ENCODE peak calls at places on chromosomes 12 and 14, in eight cellular contexts. D is AG04449; N is activated CD8-positive, alpha-beta T cell treated with anti-CD3 and anti-CD28 coated beads for 36 hours; A is ovary; Q is heart right ventricle; U is tibial nerve; P is lung; B is endothelial cell. M is an unnamed sample.

GRCh38 chr14:79580908-79581307 is 630.4 kb downstream of the DIO2 start:
- DNase-seq in P (no peak), A (no peak), D (no peak), B (no peak), N (no peak), U (no peak), Q (no peak), M (no peak)

GRCh38 chr14:103031956-103032355 is 25.4 kb downstream of the CDC42BPB start:
- DNase-seq in B (peak; percentile 29), P (no peak), Q (no peak), A (no peak), U (no peak), D (no peak), N (no peak), M (no peak)

GRCh38 chr14:69069020-69069421 is 83.9 kb downstream of the DCAF5 start:
- DNase-seq in P (no peak), B (no peak), A (no peak), N (no peak), U (no peak), D (no peak), Q (no peak), M (no peak)

GRCh38 chr12:121713257-121714155 is 954 bp downstream of the TMEM120B start:
- DNase-seq in A (peak; percentile 59), P (no peak), N (peak; percentile 11), B (no peak), D (no peak), Q (peak; percentile 19), U (peak; percentile 26), M (peak; percentile 31)

GRCh38 chr12:14211829-14212455 is 153.5 kb upstream of the ATF7IP start:
- DNase-seq in Q (no peak), N (no peak), A (no peak), D (no peak), U (no peak), P (no peak), B (no peak), M (no peak)

GRCh38 chr14:96501746-96502620 is at the start of gene PAPOLA:
- DNase-seq in A (peak; percentile 93), B (peak; percentile 92), Q (peak; percentile 93), N (peak; percentile 96), D (peak; percentile 56), U (peak; percentile 86), P (peak; percentile 95), M (peak; percentile 98)

GRCh38 chr14:24145700-24146621 is at the start of gene PSME2:
- DNase-seq in U (no peak), P (no peak), Q (no peak), A (no peak), N (peak; percentile 43), D (no peak), B (no peak), M (no peak)

GRCh38 chr14:71933026-71933587 is 878 bp downstream of the RGS6 start:
- DNase-seq in N (peak; percentile 8), U (no peak), P (no peak), D (no peak), Q (peak; percentile 10), B (peak; percentile 21), A (no peak), M (no peak)

GRCh38 chr12:95733156-95733825 is 57.3 kb downstream of the NTN4 start:
- DNase-seq in A (peak; percentile 32), P (no peak), Q (no peak), D (peak; percentile 71), U (no peak), N (no peak), B (no peak), M (no peak)

GRCh38 chr12:111367661-111368221 is 1.2 kb downstream of the PHETA1 start:
- DNase-seq in N (no peak), Q (no peak), A (no peak), U (no peak), D (no peak), P (no peak), B (peak; percentile 26), M (no peak)

GRCh38 chr12:131105736-131106356 is 152.1 kb downstream of the ADGRD1 start:
- DNase-seq in Q (no peak), U (peak; percentile 12), P (no peak), N (peak; percentile 89), D (no peak), B (no peak), A (no peak), M (no peak)

GRCh38 chr12:76274699-76275098 is 73.5 kb downstream of the BBS10 start:
- DNase-seq in Q (no peak), B (no peak), A (no peak), N (peak; percentile 66), D (no peak), U (no peak), P (no peak), M (no peak)

GRCh38 chr12:67650127-67650495 is 1.6 kb downstream of the DYRK2 start:
- DNase-seq in U (no peak), A (peak; percentile 23), D (no peak), N (no peak), P (no peak), B (no peak), Q (peak; percentile 59), M (no peak)

GRCh38 chr12:115070313-115070712 is 386.3 kb upstream of the TBX3 start:
- DNase-seq in Q (no peak), N (no peak), A (no peak), D (no peak), P (no peak), B (no peak), U (no peak), M (no peak)

GRCh38 chr12:31973818-31974217 is 14.6 kb downstream of the RESF1 start:
- DNase-seq in D (no peak), A (no peak), N (no peak), B (no peak), P (no peak), U (no peak), Q (no peak), M (no peak)

GRCh38 chr12:57861967-57862366 is 15.4 kb upstream of the CTDSP2 start:
- DNase-seq in D (no peak), B (no peak), P (no peak), U (no peak), A (no peak), Q (no peak), N (no peak), M (no peak)

GRCh38 chr12:57864811-57865751 is 18.6 kb upstream of the CTDSP2 start:
- DNase-seq in A (peak; percentile 86), Q (peak; percentile 77), D (no peak), B (peak; percentile 68), P (peak; percentile 78), U (peak; percentile 58), N (peak; percentile 87), M (peak; percentile 86)

GRCh38 chr12:57866308-57867019 is 19.9 kb upstream of the CTDSP2 start:
- DNase-seq in D (no peak), A (no peak), U (no peak), P (no peak), Q (no peak), N (no peak), B (no peak), M (no peak)

GRCh38 chr12:57863676-57864075 is 17.1 kb upstream of the CTDSP2 start:
- DNase-seq in N (no peak), U (no peak), B (no peak), A (no peak), Q (no peak), D (no peak), P (no peak), M (no peak)

GRCh38 chr12:57864382-57864781 is 17.9 kb upstream of the CTDSP2 start:
- DNase-seq in P (no peak), D (no peak), A (no peak), N (no peak), B (no peak), Q (no peak), U (no peak), M (no peak)
- TF ChIP-seq CTCF in P (no peak), D (no peak), A (no peak), N (no peak), B (no peak), Q (no peak), U (no peak), M (no peak)

GRCh38 chr12:6928703-6929407 is 1.1 kb downstream of the ATN1 start:
- DNase-seq in P (no peak), Q (no peak), U (no peak), D (no peak), A (no peak), N (no peak), B (no peak), M (no peak)

GRCh38 chr12:6925543-6926279 is 2.0 kb upstream of the ATN1 start:
- DNase-seq in P (peak; percentile 76), D (peak; percentile 70), N (no peak), Q (peak; percentile 76), A (peak; percentile 85), U (peak; percentile 52), B (peak; percentile 53), M (peak; percentile 68)

GRCh38 chr12:6927999-6928702 is 392 bp downstream of the ATN1 start:
- DNase-seq in B (no peak), Q (no peak), U (no peak), P (no peak), D (no peak), N (no peak), A (peak; percentile 62), M (no peak)

GRCh38 chr12:6925239-6925542 is 2.6 kb upstream of the ATN1 start:
- DNase-seq in Q (no peak), N (no peak), A (no peak), B (no peak), P (no peak), U (no peak), D (no peak), M (no peak)

GRCh38 chr12:6927379-6927991 is at the start of gene ATN1:
- DNase-seq in A (peak; percentile 96), P (peak; percentile 78), N (peak; percentile 55), B (peak; percentile 75), Q (peak; percentile 91), D (no peak), U (peak; percentile 66), M (peak; percentile 84)
- TF ChIP-seq CTCF in A (no peak), P (no peak), N (no peak), B (no peak), Q (no peak), D (no peak), U (no peak), M (no peak)

GRCh38 chr14:67704484-67705089 is 2.9 kb downstream of the RDH12 start:
- DNase-seq in N (peak; percentile 44), P (no peak), B (peak; percentile 34), U (no peak), A (no peak), D (no peak), Q (peak; percentile 16), M (no peak)
- TF ChIP-seq CTCF in N (peak; percentile 72), P (peak; percentile 77), B (no peak), U (peak; percentile 59), A (peak; percentile 56), D (peak; percentile 64), Q (peak; percentile 56), M (peak; percentile 70)

DNA sequence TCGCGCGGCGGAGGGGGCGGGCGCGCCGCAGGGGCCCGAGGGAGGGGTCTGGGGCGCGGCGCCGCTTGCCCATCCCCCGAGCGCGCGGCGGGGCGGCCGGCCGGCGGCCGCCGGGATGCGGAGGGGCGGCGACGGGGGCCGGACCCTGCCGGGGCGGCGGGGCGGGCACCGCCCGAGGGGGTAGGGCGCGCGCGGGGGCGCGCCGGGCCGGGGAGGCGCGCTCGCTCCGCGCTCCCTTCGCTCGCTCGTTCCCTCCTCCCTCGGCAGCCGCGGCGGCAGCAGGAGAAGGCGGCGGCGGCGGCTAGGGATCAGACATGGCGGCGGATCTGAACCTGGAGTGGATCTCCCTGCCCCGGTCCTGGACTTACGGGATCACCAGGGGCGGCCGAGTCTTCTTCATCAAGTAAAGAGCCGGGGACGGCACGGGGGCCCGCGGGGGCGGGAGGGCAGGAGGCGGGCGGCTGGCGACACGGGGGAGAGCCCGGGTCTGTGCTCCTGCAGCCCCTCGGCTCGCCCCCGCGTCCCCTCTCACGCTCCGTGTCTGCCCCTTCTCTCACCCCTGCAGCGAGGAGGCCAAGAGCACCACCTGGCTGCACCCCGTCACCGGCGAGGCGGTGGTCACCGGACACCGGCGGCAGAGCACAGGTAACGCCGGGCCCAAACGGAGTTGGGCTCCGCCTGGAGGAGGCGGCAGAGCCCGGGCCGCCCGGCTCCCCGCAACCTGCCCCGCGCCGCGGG is at the start of gene PLEKHA5:
- DNase-seq in Q (peak; percentile 68), P (peak; percentile 59), B (peak; percentile 76), U (peak; percentile 35), N (peak; percentile 48), A (peak; percentile 69), D (no peak), M (peak; percentile 76)
- TF ChIP-seq CTCF in Q (no peak), P (no peak), B (no peak), U (no peak), N (no peak), A (no peak), D (peak; percentile 15), M (no peak)

M was measured in psoas muscle.